ENCODE peak calls at places on chromosome 16, in eight cellular contexts. O is GM23338; T is AG08396; P is AG04450; B is NCI-H1417; W is stimulated activated CD4-positive, alpha-beta T cell treated with anti-CD3 and anti-CD28 coated beads, Interleukin-12 subunit alpha, Interleukin-12 subunit beta, amount 100 ng/mL, for 4 hours; S is A673; D is fibroblast of lung. A is an unnamed sample.

GRCh38 chr16:86834451-86835035 is 256.2 kb downstream of the FOXL1 start:
- DNase-seq in S (peak), P (peak), B (peak), D (peak), O (peak), W (no peak), T (peak), A (no peak)

GRCh38 chr16:58021661-58022551 is 3.6 kb upstream of the MMP15 start:
- DNase-seq in T (peak), B (no peak), S (no peak), O (no peak), P (no peak), D (peak), W (no peak), A (no peak)

GRCh38 chr16:51763072-51763658 is 612.1 kb upstream of the SALL1 start:
- DNase-seq in T (no peak), O (peak), S (peak), B (no peak), P (no peak), D (no peak), W (no peak), A (no peak)

GRCh38 chr16:85583491-85584181 is 29.5 kb upstream of the GSE1 start:
- DNase-seq in S (peak), T (peak), W (no peak), D (peak), O (no peak), B (peak), P (peak), A (peak)

GRCh38 chr16:49158029-49158642 is 123.5 kb downstream of the CBLN1 start:
- DNase-seq in S (peak), B (no peak), T (peak), W (no peak), D (peak), O (peak), P (no peak), A (no peak)

GRCh38 chr16:67466581-67466980 is 14.4 kb downstream of the ATP6V0D1 start:
- DNase-seq in O (no peak), P (no peak), B (no peak), D (no peak), W (no peak), T (no peak), S (no peak), A (no peak)

GRCh38 chr16:73683804-73684203 is 612.8 kb upstream of the PSMD7 start:
- DNase-seq in T (no peak), S (no peak), D (no peak), O (no peak), B (no peak), P (no peak), W (no peak), A (no peak)

GRCh38 chr16:4656695-4657686 is 32.4 kb downstream of the MGRN1 start:
- DNase-seq in D (no peak), P (no peak), O (no peak), S (no peak), T (no peak), B (no peak), W (no peak), A (no peak)

GRCh38 chr16:28317040-28317880 is 24.9 kb downstream of the SBK1 start:
- DNase-seq in O (peak), D (peak), B (peak), T (peak), P (no peak), W (peak), S (peak), A (peak)

GRCh38 chr16:11621920-11622651 is 35.4 kb upstream of the LITAF start:
- DNase-seq in O (no peak), W (peak), T (peak), D (peak), S (no peak), B (no peak), P (no peak), A (no peak)

GRCh38 chr16:68385371-68385770 is 62.9 kb downstream of the SMPD3 start:
- DNase-seq in P (no peak), W (no peak), S (no peak), D (no peak), B (no peak), O (no peak), T (no peak), A (no peak)

GRCh38 chr16:50363656-50364055 is 5.1 kb downstream of the BRD7 start:
- DNase-seq in P (no peak), D (no peak), O (no peak), W (no peak), T (no peak), B (no peak), S (no peak), A (no peak)

GRCh38 chr16:4139968-4140367 is 23.7 kb upstream of the ADCY9 start:
- DNase-seq in B (no peak), S (no peak), P (no peak), W (no peak), T (no peak), O (no peak), D (no peak), A (no peak)

GRCh38 chr16:66961065-66961744 is at the start of gene CES3:
- DNase-seq in P (peak), D (peak), B (peak), S (peak), T (peak), O (peak), W (peak), A (peak)

GRCh38 chr16:87834668-87835473 is 34.4 kb downstream of the SLC7A5 start:
- DNase-seq in O (no peak), B (peak), T (no peak), S (peak), P (no peak), W (no peak), D (peak), A (peak)

GRCh38 chr16:80896778-80897177 is 92.4 kb upstream of the CDYL2 start:
- DNase-seq in B (no peak), T (no peak), P (no peak), S (no peak), O (no peak), D (no peak), W (no peak), A (no peak)

A was measured in BE2C.